ENCODE peak calls at places on chromosomes 6 and 20, in five cellular contexts. One of them, this sample, is unnamed.

GRCh38 chr20:14845199-14846160 is 508.1 kb upstream of the FLRT3 start:
- DNase-seq in A673: no peak
- DNase-seq in brain microvascular endothelial cell: no peak
- DNase-seq in pancreas: no peak
- DNase-seq in fibroblast of mammary gland: no peak
- DNase-seq in this sample: no peak

GRCh38 chr20:13457487-13457886 is 181.2 kb downstream of the TASP1 start:
- DNase-seq in A673: no peak
- DNase-seq in brain microvascular endothelial cell: no peak
- DNase-seq in pancreas: no peak
- DNase-seq in fibroblast of mammary gland: no peak
- DNase-seq in this sample: no peak

GRCh38 chr6:12538881-12539357 is 177.6 kb upstream of the PHACTR1 start:
- DNase-seq in A673: no peak
- DNase-seq in brain microvascular endothelial cell: peak; percentile 47
- DNase-seq in pancreas: peak; percentile 65
- DNase-seq in fibroblast of mammary gland: no peak
- DNase-seq in this sample: no peak

GRCh38 chr6:135192256-135193174 is 11.4 kb downstream of the MYB start:
- DNase-seq in A673: no peak
- DNase-seq in brain microvascular endothelial cell: no peak
- DNase-seq in pancreas: no peak
- DNase-seq in fibroblast of mammary gland: no peak
- DNase-seq in this sample: no peak

GRCh38 chr20:9999660-10000059 is 35.1 kb upstream of the ANKEF1 start:
- DNase-seq in A673: no peak
- DNase-seq in brain microvascular endothelial cell: no peak
- DNase-seq in pancreas: no peak
- DNase-seq in fibroblast of mammary gland: no peak
- DNase-seq in this sample: no peak

GRCh38 chr20:36435799-36436541 is 105.3 kb upstream of the MYL9 start:
- DNase-seq in A673: peak; percentile 82
- DNase-seq in brain microvascular endothelial cell: peak; percentile 32
- DNase-seq in pancreas: peak; percentile 92
- DNase-seq in fibroblast of mammary gland: peak; percentile 56
- DNase-seq in this sample: no peak

GRCh38 chr6:6771224-6771915 is 182.8 kb downstream of the LY86 start:
- DNase-seq in A673: no peak
- DNase-seq in brain microvascular endothelial cell: no peak
- DNase-seq in pancreas: no peak
- DNase-seq in fibroblast of mammary gland: no peak
- DNase-seq in this sample: no peak

GRCh38 chr6:36235309-36235708 is 34.6 kb upstream of the PNPLA1 start:
- DNase-seq in A673: no peak
- DNase-seq in brain microvascular endothelial cell: no peak
- DNase-seq in pancreas: no peak
- DNase-seq in fibroblast of mammary gland: no peak
- DNase-seq in this sample: no peak

GRCh38 chr6:134056046-134056445 is 3.6 kb upstream of the SLC2A12 start:
- DNase-seq in A673: no peak
- DNase-seq in brain microvascular endothelial cell: no peak
- DNase-seq in pancreas: no peak
- DNase-seq in fibroblast of mammary gland: no peak
- DNase-seq in this sample: no peak

GRCh38 chr6:3756516-3757010 is 5.0 kb upstream of the PXDC1 start:
- DNase-seq in A673: no peak
- DNase-seq in brain microvascular endothelial cell: no peak
- DNase-seq in pancreas: no peak
- DNase-seq in fibroblast of mammary gland: no peak
- DNase-seq in this sample: no peak

GRCh38 chr20:59955131-59955796 is 3.0 kb upstream of the CDH26 start:
- DNase-seq in A673: peak; percentile 63
- DNase-seq in brain microvascular endothelial cell: no peak
- DNase-seq in pancreas: no peak
- DNase-seq in fibroblast of mammary gland: peak; percentile 8
- DNase-seq in this sample: no peak

GRCh38 chr6:16158943-16159557 is 30.2 kb downstream of the MYLIP start:
- DNase-seq in A673: no peak
- DNase-seq in brain microvascular endothelial cell: no peak
- DNase-seq in pancreas: no peak
- DNase-seq in fibroblast of mammary gland: no peak
- DNase-seq in this sample: no peak

GRCh38 chr6:80382796-80383195 is 276.3 kb downstream of the BCKDHB start:
- DNase-seq in A673: no peak
- DNase-seq in brain microvascular endothelial cell: peak; percentile 66
- DNase-seq in pancreas: no peak
- DNase-seq in fibroblast of mammary gland: no peak
- DNase-seq in this sample: no peak

GRCh38 chr6:82144007-82144851 is 103.3 kb downstream of the IBTK start:
- DNase-seq in A673: peak; percentile 72
- DNase-seq in brain microvascular endothelial cell: peak; percentile 95
- DNase-seq in pancreas: no peak
- DNase-seq in fibroblast of mammary gland: peak; percentile 100
- DNase-seq in this sample: peak; percentile 96

GRCh38 chr6:138596591-138596990 is 97.3 kb upstream of the NHSL1 start:
- DNase-seq in A673: peak; percentile 52
- DNase-seq in brain microvascular endothelial cell: no peak
- DNase-seq in pancreas: no peak
- DNase-seq in fibroblast of mammary gland: no peak
- DNase-seq in this sample: no peak

GRCh38 chr6:5422321-5422915 is 161.1 kb downstream of the FARS2 start:
- DNase-seq in A673: peak; percentile 59
- DNase-seq in brain microvascular endothelial cell: peak; percentile 47
- DNase-seq in pancreas: peak; percentile 18
- DNase-seq in fibroblast of mammary gland: peak; percentile 56
- DNase-seq in this sample: no peak

GRCh38 chr6:18091382-18091781 is 31.1 kb downstream of the NHLRC1 start:
- DNase-seq in A673: no peak
- DNase-seq in brain microvascular endothelial cell: no peak
- DNase-seq in pancreas: no peak
- DNase-seq in fibroblast of mammary gland: no peak
- DNase-seq in this sample: no peak

GRCh38 chr20:23061262-23061661 is 11.8 kb upstream of the THBD start:
- DNase-seq in A673: no peak
- DNase-seq in brain microvascular endothelial cell: no peak
- DNase-seq in pancreas: no peak
- DNase-seq in fibroblast of mammary gland: no peak
- DNase-seq in this sample: no peak

GRCh38 chr20:23061713-23062561 is 12.5 kb upstream of the THBD start:
- DNase-seq in A673: peak; percentile 10
- DNase-seq in brain microvascular endothelial cell: peak; percentile 85
- DNase-seq in pancreas: no peak
- DNase-seq in fibroblast of mammary gland: peak; percentile 74
- DNase-seq in this sample: peak; percentile 28

GRCh38 chr20:23059831-23060230 is 10.4 kb upstream of the THBD start:
- DNase-seq in A673: no peak
- DNase-seq in brain microvascular endothelial cell: no peak
- DNase-seq in pancreas: no peak
- DNase-seq in fibroblast of mammary gland: no peak
- DNase-seq in this sample: no peak

GRCh38 chr20:23060629-23061028 is 11.2 kb upstream of the THBD start:
- DNase-seq in A673: no peak
- DNase-seq in brain microvascular endothelial cell: no peak
- DNase-seq in pancreas: no peak
- DNase-seq in fibroblast of mammary gland: no peak
- DNase-seq in this sample: no peak

DNA sequence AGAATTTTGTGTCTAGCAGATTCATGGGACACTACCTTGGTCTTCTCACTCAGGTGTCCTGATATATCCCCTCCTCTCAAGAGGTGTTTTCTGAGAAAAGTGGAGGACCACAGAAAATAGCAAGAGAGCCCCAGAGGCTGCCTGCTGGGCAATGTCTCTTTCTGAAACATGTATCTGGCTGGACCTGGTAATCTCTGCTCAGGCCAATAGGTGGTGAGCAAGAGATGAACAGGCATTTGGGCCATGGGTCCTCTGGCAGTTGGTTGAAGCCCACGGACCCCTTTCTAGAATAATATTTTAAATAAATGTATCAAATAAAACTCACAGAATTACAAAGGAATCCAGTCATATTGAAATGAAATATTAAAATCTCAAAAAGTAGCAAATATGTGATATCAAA is 8.8 kb upstream of the THBD start:
- DNase-seq in A673: no peak
- DNase-seq in brain microvascular endothelial cell: no peak
- DNase-seq in pancreas: no peak
- DNase-seq in fibroblast of mammary gland: no peak
- DNase-seq in this sample: no peak
- TF ChIP-seq CTCF in A673: no peak
- TF ChIP-seq CTCF in brain microvascular endothelial cell: peak; percentile 50
- TF ChIP-seq CTCF in pancreas: no peak
- TF ChIP-seq CTCF in fibroblast of mammary gland: peak; percentile 22
- TF ChIP-seq CTCF in this sample: no peak

GRCh38 chr6:159616456-159616855 is 76.6 kb downstream of the SOD2 start:
- DNase-seq in A673: no peak
- DNase-seq in brain microvascular endothelial cell: no peak
- DNase-seq in pancreas: no peak
- DNase-seq in fibroblast of mammary gland: no peak
- DNase-seq in this sample: no peak
- H3K4me3 ChIP-seq in A673: no peak overlapping the region
- H3K4me3 ChIP-seq in brain microvascular endothelial cell: no peak overlapping the region
- H3K4me3 ChIP-seq in pancreas: no peak overlapping the region
- H3K4me3 ChIP-seq in fibroblast of mammary gland: no peak overlapping the region
- H3K4me3 ChIP-seq in this sample: no peak overlapping the region

GRCh38 chr20:25084616-25085187 is 2.8 kb upstream of the VSX1 start:
- DNase-seq in A673: no peak
- DNase-seq in brain microvascular endothelial cell: no peak
- DNase-seq in pancreas: no peak
- DNase-seq in fibroblast of mammary gland: no peak
- DNase-seq in this sample: no peak
- TF ChIP-seq CTCF in A673: no peak
- TF ChIP-seq CTCF in brain microvascular endothelial cell: no peak
- TF ChIP-seq CTCF in pancreas: no peak
- TF ChIP-seq CTCF in fibroblast of mammary gland: no peak
- TF ChIP-seq CTCF in this sample: no peak

GRCh38 chr20:25081730-25082497 is at the start of gene VSX1:
- DNase-seq in A673: no peak
- DNase-seq in brain microvascular endothelial cell: no peak
- DNase-seq in pancreas: no peak
- DNase-seq in fibroblast of mammary gland: no peak
- DNase-seq in this sample: no peak
- H3K4me3 ChIP-seq in A673: no peak within 1 kb of the TSS
- H3K4me3 ChIP-seq in brain microvascular endothelial cell: no peak within 1 kb of the TSS
- H3K4me3 ChIP-seq in pancreas: no peak within 1 kb of the TSS
- H3K4me3 ChIP-seq in fibroblast of mammary gland: no peak within 1 kb of the TSS
- H3K4me3 ChIP-seq in this sample: no peak within 1 kb of the TSS

GRCh38 chr6:13813011-13813410 is 1.3 kb downstream of the MCUR1 start:
- DNase-seq in A673: no peak
- DNase-seq in brain microvascular endothelial cell: no peak
- DNase-seq in pancreas: no peak
- DNase-seq in fibroblast of mammary gland: no peak
- DNase-seq in this sample: no peak

GRCh38 chr6:13810688-13811446 is 3.5 kb downstream of the MCUR1 start:
- DNase-seq in A673: no peak
- DNase-seq in brain microvascular endothelial cell: no peak
- DNase-seq in pancreas: no peak
- DNase-seq in fibroblast of mammary gland: no peak
- DNase-seq in this sample: no peak

GRCh38 chr6:13813621-13814175 is 659 bp downstream of the MCUR1 start:
- DNase-seq in A673: peak; percentile 88
- DNase-seq in brain microvascular endothelial cell: peak; percentile 51
- DNase-seq in pancreas: peak; percentile 73
- DNase-seq in fibroblast of mammary gland: peak; percentile 57
- DNase-seq in this sample: no peak

GRCh38 chr6:13812359-13812642 is 2.1 kb downstream of the MCUR1 start:
- DNase-seq in A673: no peak
- DNase-seq in brain microvascular endothelial cell: no peak
- DNase-seq in pancreas: no peak
- DNase-seq in fibroblast of mammary gland: no peak
- DNase-seq in this sample: no peak

DNA sequence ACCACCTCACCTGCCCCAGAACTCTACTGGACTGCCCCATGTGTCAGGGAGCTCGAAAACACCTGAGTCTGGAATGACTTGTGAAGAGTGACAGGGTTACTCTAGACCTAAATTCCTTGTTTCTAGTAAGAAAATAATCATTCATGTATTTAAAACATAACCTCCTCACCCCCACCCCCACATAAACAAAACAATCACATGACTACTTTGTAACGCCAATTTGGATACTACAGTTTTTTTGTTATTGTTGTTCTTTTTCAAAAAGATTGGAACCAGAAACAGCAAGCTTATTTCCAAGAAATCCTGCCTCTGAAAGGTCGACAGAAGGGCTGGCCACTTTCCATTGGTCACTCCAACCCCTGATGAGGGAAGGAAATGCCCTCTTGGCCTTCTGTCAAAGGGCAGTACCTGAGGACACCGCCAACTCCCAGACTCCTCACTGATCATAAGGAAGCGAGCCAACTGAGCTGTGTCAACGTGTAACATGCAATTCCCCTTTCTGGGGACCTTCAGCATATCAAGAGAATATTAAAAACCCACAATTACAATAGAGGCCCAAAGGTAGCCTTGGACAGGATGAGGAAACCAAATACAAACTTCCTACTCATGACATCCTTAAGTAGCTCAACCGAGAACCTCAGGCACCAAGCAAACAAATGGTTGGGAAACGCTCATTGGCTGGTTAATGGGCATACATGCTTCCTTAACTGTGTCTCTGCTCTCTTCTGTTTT is 2.6 kb downstream of the MCUR1 start:
- DNase-seq in A673: no peak
- DNase-seq in brain microvascular endothelial cell: no peak
- DNase-seq in pancreas: peak; percentile 29
- DNase-seq in fibroblast of mammary gland: no peak
- DNase-seq in this sample: no peak
- TF ChIP-seq CTCF in A673: no peak
- TF ChIP-seq CTCF in brain microvascular endothelial cell: no peak
- TF ChIP-seq CTCF in pancreas: no peak
- TF ChIP-seq CTCF in fibroblast of mammary gland: no peak
- TF ChIP-seq CTCF in this sample: no peak

This sample was measured in AG09309.